ENCODE peak calls at places on chromosomes 7 and 10, in nine cellular contexts. W, L, I, D, F, S, X, P and U are unnamed samples.

GRCh38 chr10:46250898-46251856 is 35.6 kb upstream of the ANTXRL start:
- DNase-seq in I (no peak), F (no peak), P (no peak), D (no peak), W (no peak), L (no peak), X (no peak), S (no peak), U (no peak)

GRCh38 chr10:8581521-8582225 is 527.2 kb downstream of the GATA3 start:
- DNase-seq in W (no peak), I (no peak), F (no peak), X (peak), L (no peak), P (no peak), S (no peak), D (no peak), U (no peak)

GRCh38 chr7:127230192-127230925 is 22.4 kb downstream of the GRM8 start:
- DNase-seq in D (no peak), W (no peak), F (no peak), P (no peak), L (no peak), X (no peak), I (no peak), S (no peak), U (no peak)

GRCh38 chr10:22054946-22055345 is 51.4 kb upstream of the DNAJC1 start:
- DNase-seq in P (no peak), S (no peak), W (no peak), X (peak), I (no peak), D (no peak), L (no peak), F (no peak), U (no peak)

GRCh38 chr7:157816086-157816485 is 479.3 kb downstream of the DNAJB6 start:
- DNase-seq in F (no peak), D (no peak), W (no peak), P (no peak), I (no peak), S (no peak), L (no peak), X (no peak), U (no peak)

GRCh38 chr10:71138126-71138860 is 74.1 kb upstream of the UNC5B start:
- DNase-seq in L (peak), X (no peak), I (no peak), F (no peak), W (no peak), S (no peak), P (no peak), D (no peak), U (no peak)

GRCh38 chr10:114607358-114607998 is 50.6 kb downstream of the ABLIM1 start:
- DNase-seq in D (no peak), I (no peak), S (no peak), P (no peak), X (no peak), F (no peak), L (no peak), W (peak), U (no peak)

GRCh38 chr7:123748171-123748733 is 551 bp downstream of the WASL start:
- DNase-seq in L (peak), I (peak), F (peak), W (peak), D (no peak), X (no peak), P (peak), S (peak), U (no peak)

GRCh38 chr7:30799206-30799975 is 28.2 kb downstream of the MINDY4 start:
- DNase-seq in X (peak), W (peak), D (no peak), F (no peak), P (peak), I (peak), L (no peak), S (no peak), U (no peak)

GRCh38 chr7:128801667-128802066 is 9.9 kb downstream of the CCDC136 start:
- DNase-seq in D (no peak), X (no peak), W (no peak), S (no peak), F (no peak), L (no peak), I (no peak), P (no peak), U (no peak)

GRCh38 chr7:30465342-30466170 is 13.0 kb downstream of the NOD1 start:
- DNase-seq in L (no peak), X (no peak), F (no peak), I (no peak), S (no peak), D (no peak), P (no peak), W (peak), U (no peak)

GRCh38 chr10:36602374-36602773 is 523.0 kb upstream of the ANKRD30A start:
- DNase-seq in L (no peak), P (no peak), X (no peak), D (no peak), W (peak), S (no peak), F (no peak), I (no peak), U (no peak)

GRCh38 chr10:90917968-90918318 is 2.9 kb downstream of the ANKRD1 start:
- DNase-seq in P (no peak), F (no peak), I (no peak), X (no peak), S (no peak), D (no peak), W (no peak), L (no peak), U (no peak)
- TF ChIP-seq CTCF in P (no peak), F (no peak), I (no peak), X (no peak), S (no peak), D (no peak), W (no peak), L (no peak), U (no peak)

DNA sequence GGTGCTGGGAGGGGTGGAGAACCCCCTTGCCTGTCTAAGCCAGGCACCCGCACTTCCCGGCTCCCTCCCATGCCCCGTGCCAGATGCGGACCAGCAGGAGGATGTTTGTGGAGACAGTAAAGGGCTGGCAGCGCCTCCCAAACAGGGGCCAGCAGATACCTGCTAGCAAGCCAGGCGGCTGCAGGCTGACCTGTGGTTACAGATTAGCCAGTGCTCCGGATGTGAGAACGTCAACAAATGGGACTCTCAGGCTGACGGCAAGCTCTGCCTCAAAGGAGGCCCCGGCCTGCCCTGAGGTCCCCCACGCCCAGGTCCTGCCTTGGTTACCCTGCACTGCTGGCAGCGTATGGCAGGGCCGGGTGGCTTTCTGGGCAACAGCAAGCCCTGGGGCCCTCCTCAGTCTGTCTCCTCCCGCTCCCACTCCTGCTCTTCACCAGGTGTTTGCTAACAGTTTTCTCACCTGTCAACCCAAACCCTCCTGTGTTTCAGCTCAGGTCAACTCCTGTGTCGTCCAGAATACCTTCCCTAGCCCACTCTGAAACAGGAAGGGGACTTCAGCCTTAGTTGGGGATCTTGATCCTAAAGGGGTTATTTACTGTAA is 85.4 kb downstream of the NEURL1 start:
- DNase-seq in L (no peak), P (no peak), F (no peak), S (no peak), W (no peak), D (no peak), I (peak), X (peak), U (no peak)
- TF ChIP-seq CTCF in L (no peak), P (no peak), F (no peak), S (no peak), W (no peak), D (no peak), I (no peak), X (no peak), U (no peak)

GRCh38 chr7:22664988-22665798 is 61.8 kb upstream of the IL6 start:
- DNase-seq in S (no peak), F (no peak), D (no peak), P (no peak), W (no peak), I (no peak), X (no peak), L (no peak), U (no peak)
- TF ChIP-seq CTCF in S (no peak), F (no peak), D (no peak), P (no peak), W (no peak), I (no peak), X (no peak), L (no peak), U (no peak)

GRCh38 chr7:117982071-117983055 is 109.1 kb upstream of the CTTNBP2 start:
- DNase-seq in P (peak), X (no peak), W (no peak), L (no peak), F (no peak), D (no peak), I (no peak), S (no peak), U (no peak)
- TF ChIP-seq CTCF in P (no peak), X (no peak), W (no peak), L (no peak), F (no peak), D (no peak), I (no peak), S (no peak), U (no peak)

GRCh38 chr10:75400163-75400768 is 1.3 kb downstream of the ZNF503 start:
- DNase-seq in S (no peak), W (peak), D (no peak), X (no peak), L (peak), P (no peak), F (no peak), I (peak), U (no peak)

GRCh38 chr10:75403144-75404022 is 1.8 kb upstream of the ZNF503 start:
- DNase-seq in F (peak), P (peak), L (peak), I (no peak), X (no peak), W (peak), S (peak), D (no peak), U (no peak)

GRCh38 chr10:75402486-75403143 is 1.1 kb upstream of the ZNF503 start:
- DNase-seq in W (no peak), X (peak), S (peak), F (peak), D (no peak), P (peak), L (peak), I (no peak), U (no peak)

GRCh38 chr10:75400769-75401568 is 595 bp downstream of the ZNF503 start:
- DNase-seq in D (no peak), X (no peak), W (peak), L (peak), S (peak), I (peak), F (peak), P (peak), U (no peak)

DNA sequence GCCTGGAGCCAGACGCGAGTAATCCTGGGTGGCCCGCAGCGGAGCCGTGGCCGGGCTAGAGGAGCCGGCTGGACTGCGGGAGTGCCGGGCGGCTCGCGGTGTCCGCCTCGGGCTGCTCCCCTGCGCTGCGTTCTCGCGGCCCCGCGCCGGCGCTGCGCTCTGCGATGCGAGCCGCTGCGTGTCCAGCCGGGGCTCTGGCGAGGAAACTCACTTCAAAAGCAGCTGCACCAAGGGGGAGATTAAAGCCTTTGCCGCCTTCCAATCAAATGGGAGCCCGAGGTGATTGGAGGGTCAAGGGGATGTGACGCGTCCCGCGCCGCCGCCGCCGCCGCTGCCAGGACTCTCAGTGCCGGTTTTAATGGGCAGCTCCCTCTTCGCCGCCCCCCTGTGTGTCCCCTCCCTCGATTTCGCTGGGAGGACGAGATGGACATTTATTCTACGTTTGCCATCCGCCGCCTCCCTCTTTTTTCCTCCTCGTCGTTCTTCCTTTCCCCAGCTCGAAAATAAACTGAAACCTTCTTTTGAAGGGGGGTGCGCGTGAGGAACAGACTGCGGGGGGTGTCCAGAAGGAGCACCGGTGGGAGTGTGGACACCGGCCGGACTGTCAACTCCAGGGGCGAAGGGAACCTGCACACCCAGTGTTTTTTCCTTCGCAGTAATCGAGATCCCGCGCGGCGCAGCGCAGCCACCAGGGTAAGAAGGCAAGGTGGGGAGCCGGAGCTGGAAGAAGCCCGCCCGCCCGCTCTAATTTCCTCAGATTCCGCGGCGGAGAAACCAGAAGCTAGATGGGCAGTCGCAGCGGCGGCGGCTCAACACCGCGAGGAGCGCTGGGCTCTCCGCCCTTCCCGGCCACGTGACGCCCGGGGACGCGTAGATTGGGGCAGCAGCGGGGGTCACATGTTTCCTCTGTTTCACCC is at the start of gene ZNF503:
- DNase-seq in I (peak), S (peak), L (peak), W (peak), F (peak), P (peak), X (peak), D (no peak), U (no peak)
- TF ChIP-seq CTCF in I (no peak), S (peak), L (no peak), W (peak), F (no peak), P (peak), X (peak), D (no peak), U (no peak)

GRCh38 chr7:146296028-146296427 is 179.4 kb downstream of the CNTNAP2 start:
- DNase-seq in X (no peak), P (no peak), F (no peak), S (no peak), L (no peak), W (no peak), D (no peak), I (no peak), U (no peak)

DNA sequence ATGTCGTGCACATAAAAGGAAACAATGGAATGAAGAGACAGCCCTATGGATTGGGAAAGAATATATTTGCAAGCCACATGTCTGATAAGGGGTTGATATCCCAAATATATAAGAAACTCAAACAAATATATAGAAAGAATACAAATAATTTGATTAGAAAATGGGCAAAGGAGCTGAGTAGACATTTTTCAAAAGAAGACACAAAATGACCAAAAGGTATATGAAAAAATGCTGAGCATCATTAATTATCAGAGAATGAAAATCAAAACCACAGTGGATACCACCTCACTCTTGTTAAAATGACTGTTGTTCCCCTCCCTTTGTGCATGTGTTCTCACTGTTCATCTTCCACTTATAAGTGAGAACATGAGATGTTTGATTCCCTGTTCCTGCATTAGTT is 175.3 kb downstream of the CNTNAP2 start:
- DNase-seq in P (no peak), X (no peak), L (no peak), I (no peak), D (no peak), F (no peak), W (no peak), S (no peak), U (no peak)
- TF ChIP-seq CTCF in P (no peak), X (no peak), L (no peak), I (no peak), D (no peak), F (no peak), W (no peak), S (no peak), U (no peak)

GRCh38 chr10:102117391-102118159 is 2.6 kb downstream of the LDB1 start:
- DNase-seq in L (peak), S (peak), I (peak), W (peak), D (peak), X (no peak), P (peak), F (peak), U (peak)
- TF ChIP-seq CTCF in L (peak), S (peak), I (peak), W (peak), D (no peak), X (peak), P (no peak), F (no peak), U (no peak)

GRCh38 chr10:49783645-49784044 is 21.5 kb upstream of the OGDHL start:
- DNase-seq in S (no peak), D (no peak), P (no peak), W (no peak), X (no peak), I (no peak), L (no peak), F (no peak), U (no peak)
- TF ChIP-seq CTCF in S (no peak), D (no peak), P (no peak), W (no peak), X (no peak), I (no peak), L (no peak), F (no peak), U (no peak)

GRCh38 chr10:132427071-132427771 is 30.2 kb downstream of the PWWP2B start:
- DNase-seq in D (no peak), L (peak), I (no peak), P (no peak), F (no peak), X (no peak), S (no peak), W (no peak), U (no peak)
- TF ChIP-seq CTCF in D (no peak), L (no peak), I (no peak), P (no peak), F (no peak), X (no peak), S (no peak), W (no peak), U (no peak)

GRCh38 chr10:76779163-76779820 is 858.3 kb downstream of the KCNMA1 start:
- DNase-seq in X (peak), P (no peak), D (no peak), L (no peak), W (peak), S (peak), I (no peak), F (peak), U (no peak)
- TF ChIP-seq CTCF in X (no peak), P (no peak), D (no peak), L (peak), W (peak), S (peak), I (no peak), F (no peak), U (no peak)